ENCODE peak calls at places on chromosomes 4 and X, in seven cellular contexts. One of them, this sample, is unnamed.
A peak's percentile ranks its signal among the peaks of the same experiment; 100 is the strongest.

GRCh38 chrX:10104958-10105658 is 51.7 kb upstream of the CLCN4 start:
- DNase-seq in adrenal gland: no peak
- DNase-seq in cardiac muscle cell: no peak
- DNase-seq in thoracic aorta: no peak
- DNase-seq in fibroblast of mammary gland: peak; percentile 21
- DNase-seq in AG09309: no peak
- DNase-seq in brain microvascular endothelial cell: no peak
- DNase-seq in this sample: no peak

GRCh38 chrX:137848291-137848905 is 282.5 kb downstream of the ZIC3 start:
- DNase-seq in fibroblast of mammary gland: no peak
- DNase-seq in thoracic aorta: no peak
- DNase-seq in brain microvascular endothelial cell: no peak
- DNase-seq in AG09309: no peak
- DNase-seq in adrenal gland: no peak
- DNase-seq in cardiac muscle cell: no peak
- DNase-seq in this sample: no peak

GRCh38 chr4:110503588-110504435 is 27.9 kb downstream of the ENPEP start:
- DNase-seq in AG09309: no peak
- DNase-seq in brain microvascular endothelial cell: peak; percentile 33
- DNase-seq in thoracic aorta: no peak
- DNase-seq in fibroblast of mammary gland: peak; percentile 45
- DNase-seq in adrenal gland: no peak
- DNase-seq in cardiac muscle cell: no peak
- DNase-seq in this sample: no peak

GRCh38 chr4:142331646-142332045 is 514.5 kb downstream of the INPP4B start:
- DNase-seq in thoracic aorta: no peak
- DNase-seq in brain microvascular endothelial cell: no peak
- DNase-seq in adrenal gland: no peak
- DNase-seq in AG09309: peak; percentile 63
- DNase-seq in cardiac muscle cell: no peak
- DNase-seq in fibroblast of mammary gland: peak; percentile 34
- DNase-seq in this sample: no peak

GRCh38 chr4:155818639-155819038 is 47.4 kb downstream of the ASIC5 start:
- DNase-seq in adrenal gland: no peak
- DNase-seq in brain microvascular endothelial cell: no peak
- DNase-seq in AG09309: no peak
- DNase-seq in fibroblast of mammary gland: no peak
- DNase-seq in cardiac muscle cell: no peak
- DNase-seq in thoracic aorta: no peak
- DNase-seq in this sample: peak; percentile 79

GRCh38 chrX:1394731-1395501 is 3.0 kb upstream of the SLC25A6 start:
- DNase-seq in adrenal gland: peak; percentile 31
- DNase-seq in AG09309: no peak
- DNase-seq in cardiac muscle cell: no peak
- DNase-seq in thoracic aorta: no peak
- DNase-seq in brain microvascular endothelial cell: no peak
- DNase-seq in fibroblast of mammary gland: no peak
- DNase-seq in this sample: no peak

GRCh38 chr4:158760866-158761265 is 8.0 kb upstream of the FNIP2 start:
- DNase-seq in fibroblast of mammary gland: peak; percentile 24
- DNase-seq in thoracic aorta: no peak
- DNase-seq in brain microvascular endothelial cell: peak; percentile 52
- DNase-seq in cardiac muscle cell: no peak
- DNase-seq in AG09309: no peak
- DNase-seq in adrenal gland: no peak
- DNase-seq in this sample: peak; percentile 8

GRCh38 chr4:70734168-70734954 is 12.6 kb downstream of the RUFY3 start:
- DNase-seq in brain microvascular endothelial cell: peak; percentile 41
- DNase-seq in adrenal gland: no peak
- DNase-seq in fibroblast of mammary gland: peak; percentile 55
- DNase-seq in AG09309: no peak
- DNase-seq in thoracic aorta: no peak
- DNase-seq in cardiac muscle cell: peak; percentile 18
- DNase-seq in this sample: peak; percentile 64

GRCh38 chrX:150848914-150849365 is 49.5 kb downstream of the CD99L2 start:
- DNase-seq in cardiac muscle cell: no peak
- DNase-seq in AG09309: peak; percentile 28
- DNase-seq in fibroblast of mammary gland: no peak
- DNase-seq in thoracic aorta: no peak
- DNase-seq in brain microvascular endothelial cell: no peak
- DNase-seq in adrenal gland: no peak
- DNase-seq in this sample: peak; percentile 93

GRCh38 chr4:2462992-2463762 is 5.7 kb upstream of the RNF4 start:
- DNase-seq in thoracic aorta: no peak
- DNase-seq in adrenal gland: no peak
- DNase-seq in cardiac muscle cell: no peak
- DNase-seq in fibroblast of mammary gland: no peak
- DNase-seq in brain microvascular endothelial cell: no peak
- DNase-seq in AG09309: no peak
- DNase-seq in this sample: no peak

GRCh38 chrX:124388562-124388961 is 42.2 kb downstream of the SH2D1A start:
- DNase-seq in AG09309: peak; percentile 14
- DNase-seq in cardiac muscle cell: peak; percentile 65
- DNase-seq in fibroblast of mammary gland: peak; percentile 56
- DNase-seq in brain microvascular endothelial cell: peak; percentile 39
- DNase-seq in thoracic aorta: no peak
- DNase-seq in adrenal gland: peak; percentile 67
- DNase-seq in this sample: peak; percentile 60

GRCh38 chr4:17347445-17347844 is 164.4 kb downstream of the QDPR start:
- DNase-seq in fibroblast of mammary gland: peak; percentile 54
- DNase-seq in adrenal gland: peak; percentile 35
- DNase-seq in cardiac muscle cell: peak; percentile 36
- DNase-seq in thoracic aorta: no peak
- DNase-seq in brain microvascular endothelial cell: peak; percentile 15
- DNase-seq in AG09309: no peak
- DNase-seq in this sample: peak; percentile 29

GRCh38 chrX:18422325-18422724 is 3.1 kb upstream of the CDKL5 start:
- DNase-seq in thoracic aorta: no peak
- DNase-seq in fibroblast of mammary gland: peak; percentile 88
- DNase-seq in cardiac muscle cell: no peak
- DNase-seq in AG09309: peak; percentile 59
- DNase-seq in adrenal gland: no peak
- DNase-seq in brain microvascular endothelial cell: peak; percentile 78
- DNase-seq in this sample: peak; percentile 83

GRCh38 chr4:141155586-141155985 is 22.3 kb upstream of the RNF150 start:
- DNase-seq in adrenal gland: no peak
- DNase-seq in AG09309: no peak
- DNase-seq in thoracic aorta: no peak
- DNase-seq in brain microvascular endothelial cell: no peak
- DNase-seq in cardiac muscle cell: no peak
- DNase-seq in fibroblast of mammary gland: no peak
- DNase-seq in this sample: no peak

GRCh38 chr4:2954358-2955185 is 8.6 kb downstream of the NOP14 start:
- DNase-seq in AG09309: no peak
- DNase-seq in adrenal gland: no peak
- DNase-seq in fibroblast of mammary gland: no peak
- DNase-seq in brain microvascular endothelial cell: no peak
- DNase-seq in cardiac muscle cell: no peak
- DNase-seq in thoracic aorta: no peak
- DNase-seq in this sample: no peak

GRCh38 chrX:10103023-10103422 is 53.8 kb upstream of the CLCN4 start:
- DNase-seq in brain microvascular endothelial cell: peak; percentile 87
- DNase-seq in AG09309: peak; percentile 77
- DNase-seq in cardiac muscle cell: no peak
- DNase-seq in fibroblast of mammary gland: peak; percentile 38
- DNase-seq in adrenal gland: no peak
- DNase-seq in thoracic aorta: no peak
- DNase-seq in this sample: peak; percentile 1

GRCh38 chr4:11468901-11469300 is 40.2 kb upstream of the HS3ST1 start:
- DNase-seq in AG09309: no peak
- DNase-seq in fibroblast of mammary gland: no peak
- DNase-seq in thoracic aorta: no peak
- DNase-seq in adrenal gland: no peak
- DNase-seq in brain microvascular endothelial cell: no peak
- DNase-seq in cardiac muscle cell: no peak
- DNase-seq in this sample: no peak

GRCh38 chr4:53592128-53592527 is 842 bp upstream of the LNX1 start:
- DNase-seq in thoracic aorta: no peak
- DNase-seq in cardiac muscle cell: no peak
- DNase-seq in AG09309: no peak
- DNase-seq in brain microvascular endothelial cell: no peak
- DNase-seq in adrenal gland: peak; percentile 34
- DNase-seq in fibroblast of mammary gland: peak; percentile 21
- DNase-seq in this sample: peak; percentile 56

GRCh38 chrX:105645667-105646354 is 176.5 kb upstream of the NRK start:
- DNase-seq in AG09309: no peak
- DNase-seq in adrenal gland: no peak
- DNase-seq in fibroblast of mammary gland: peak; percentile 68
- DNase-seq in thoracic aorta: no peak
- DNase-seq in brain microvascular endothelial cell: no peak
- DNase-seq in cardiac muscle cell: no peak
- DNase-seq in this sample: peak; percentile 66

GRCh38 chr4:1198070-1198844 is 25.9 kb upstream of the SPON2 start:
- DNase-seq in fibroblast of mammary gland: peak; percentile 90
- DNase-seq in adrenal gland: peak; percentile 13
- DNase-seq in cardiac muscle cell: no peak
- DNase-seq in brain microvascular endothelial cell: no peak
- DNase-seq in thoracic aorta: no peak
- DNase-seq in AG09309: no peak
- DNase-seq in this sample: no peak

GRCh38 chr4:145505945-145506344 is 24.3 kb downstream of the SMAD1 start:
- DNase-seq in thoracic aorta: no peak
- DNase-seq in adrenal gland: no peak
- DNase-seq in cardiac muscle cell: no peak
- DNase-seq in AG09309: no peak
- DNase-seq in fibroblast of mammary gland: no peak
- DNase-seq in brain microvascular endothelial cell: no peak
- DNase-seq in this sample: no peak

GRCh38 chr4:15717647-15718416 is 15.0 kb downstream of the BST1 start:
- DNase-seq in cardiac muscle cell: no peak
- DNase-seq in AG09309: no peak
- DNase-seq in adrenal gland: no peak
- DNase-seq in brain microvascular endothelial cell: no peak
- DNase-seq in fibroblast of mammary gland: no peak
- DNase-seq in thoracic aorta: no peak
- DNase-seq in this sample: no peak
- H3K4me3 ChIP-seq in cardiac muscle cell: no peak overlapping the region
- H3K4me3 ChIP-seq in AG09309: no peak overlapping the region
- H3K4me3 ChIP-seq in adrenal gland: no peak overlapping the region
- H3K4me3 ChIP-seq in brain microvascular endothelial cell: no peak overlapping the region
- H3K4me3 ChIP-seq in fibroblast of mammary gland: no peak overlapping the region
- H3K4me3 ChIP-seq in thoracic aorta: no peak overlapping the region
- H3K4me3 ChIP-seq in this sample: no peak overlapping the region

DNA sequence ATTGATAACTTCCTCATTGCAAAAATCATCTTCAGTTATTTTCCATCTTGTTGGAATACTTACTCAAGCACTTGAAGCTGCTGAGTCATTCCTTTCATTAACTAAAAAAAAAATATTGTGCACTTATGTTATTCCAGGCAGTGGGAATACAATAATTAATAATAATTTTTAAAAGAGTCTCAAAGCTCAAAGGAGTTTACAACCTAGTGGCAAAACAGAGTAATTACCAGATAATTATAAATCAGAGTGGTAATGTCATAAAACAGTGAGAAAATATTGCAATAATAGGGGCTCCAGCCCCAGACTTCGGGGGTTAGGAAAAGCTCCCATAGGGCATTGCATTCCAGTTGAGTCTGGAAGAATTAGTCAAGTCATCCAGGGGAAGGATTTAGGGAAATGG is 79.6 kb downstream of the DDX53 start:
- DNase-seq in brain microvascular endothelial cell: no peak
- DNase-seq in thoracic aorta: no peak
- DNase-seq in adrenal gland: no peak
- DNase-seq in AG09309: no peak
- DNase-seq in cardiac muscle cell: no peak
- DNase-seq in fibroblast of mammary gland: no peak
- DNase-seq in this sample: no peak
- TF ChIP-seq CTCF in brain microvascular endothelial cell: no peak
- TF ChIP-seq CTCF in thoracic aorta: no peak
- TF ChIP-seq CTCF in adrenal gland: no peak
- TF ChIP-seq CTCF in AG09309: no peak
- TF ChIP-seq CTCF in cardiac muscle cell: no peak
- TF ChIP-seq CTCF in fibroblast of mammary gland: no peak
- TF ChIP-seq CTCF in this sample: no peak

GRCh38 chrX:67723580-67724351 is 179.9 kb downstream of the AR start:
- DNase-seq in thoracic aorta: no peak
- DNase-seq in adrenal gland: no peak
- DNase-seq in fibroblast of mammary gland: no peak
- DNase-seq in brain microvascular endothelial cell: no peak
- DNase-seq in cardiac muscle cell: no peak
- DNase-seq in AG09309: no peak
- DNase-seq in this sample: no peak
- H3K4me3 ChIP-seq in thoracic aorta: no peak overlapping the region
- H3K4me3 ChIP-seq in adrenal gland: no peak overlapping the region
- H3K4me3 ChIP-seq in fibroblast of mammary gland: no peak overlapping the region
- H3K4me3 ChIP-seq in brain microvascular endothelial cell: no peak overlapping the region
- H3K4me3 ChIP-seq in cardiac muscle cell: no peak overlapping the region
- H3K4me3 ChIP-seq in AG09309: no peak overlapping the region
- H3K4me3 ChIP-seq in this sample: no peak overlapping the region

GRCh38 chrX:50100188-50100587 is 100.6 kb downstream of the AKAP4 start:
- DNase-seq in brain microvascular endothelial cell: no peak
- DNase-seq in adrenal gland: no peak
- DNase-seq in cardiac muscle cell: peak; percentile 33
- DNase-seq in AG09309: no peak
- DNase-seq in fibroblast of mammary gland: peak; percentile 4
- DNase-seq in thoracic aorta: no peak
- DNase-seq in this sample: peak; percentile 12
- TF ChIP-seq CTCF in brain microvascular endothelial cell: peak; percentile 26
- TF ChIP-seq CTCF in adrenal gland: peak; percentile 35
- TF ChIP-seq CTCF in cardiac muscle cell: peak; percentile 16
- TF ChIP-seq CTCF in AG09309: peak; percentile 20
- TF ChIP-seq CTCF in fibroblast of mammary gland: peak; percentile 22
- TF ChIP-seq CTCF in thoracic aorta: no peak
- TF ChIP-seq CTCF in this sample: peak; percentile 29

DNA sequence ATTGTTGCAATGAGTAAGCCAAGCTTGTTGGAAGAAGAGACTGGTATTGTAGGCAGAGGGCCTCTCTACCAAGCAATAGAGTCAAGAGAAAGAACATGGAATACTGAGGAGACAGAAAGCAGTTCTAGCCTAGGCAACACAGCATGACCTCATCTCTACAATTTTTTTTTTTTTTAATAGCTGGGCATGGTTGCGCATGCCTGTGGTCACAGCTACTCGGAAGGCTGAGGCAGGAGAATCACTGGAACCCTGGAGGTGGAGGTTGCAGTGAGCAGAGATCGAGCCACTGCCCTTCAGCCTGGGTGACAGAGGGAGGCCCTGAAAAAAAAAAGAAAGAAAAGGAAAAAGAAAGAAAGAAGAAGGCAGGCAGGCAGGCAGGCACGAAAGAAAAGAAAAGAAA is 11.7 kb upstream of the ZBTB33 start:
- DNase-seq in cardiac muscle cell: no peak
- DNase-seq in fibroblast of mammary gland: no peak
- DNase-seq in brain microvascular endothelial cell: no peak
- DNase-seq in thoracic aorta: no peak
- DNase-seq in adrenal gland: no peak
- DNase-seq in AG09309: no peak
- DNase-seq in this sample: peak; percentile 10
- H3K4me3 ChIP-seq in cardiac muscle cell: no peak overlapping the region
- H3K4me3 ChIP-seq in fibroblast of mammary gland: no peak overlapping the region
- H3K4me3 ChIP-seq in brain microvascular endothelial cell: no peak overlapping the region
- H3K4me3 ChIP-seq in thoracic aorta: no peak overlapping the region
- H3K4me3 ChIP-seq in adrenal gland: no peak overlapping the region
- H3K4me3 ChIP-seq in AG09309: no peak overlapping the region
- H3K4me3 ChIP-seq in this sample: no peak overlapping the region

GRCh38 chrX:19867938-19868337 is 19.5 kb downstream of the SH3KBP1 start:
- DNase-seq in AG09309: no peak
- DNase-seq in brain microvascular endothelial cell: no peak
- DNase-seq in fibroblast of mammary gland: no peak
- DNase-seq in thoracic aorta: no peak
- DNase-seq in adrenal gland: no peak
- DNase-seq in cardiac muscle cell: no peak
- DNase-seq in this sample: no peak
- TF ChIP-seq CTCF in AG09309: no peak
- TF ChIP-seq CTCF in brain microvascular endothelial cell: no peak
- TF ChIP-seq CTCF in fibroblast of mammary gland: no peak
- TF ChIP-seq CTCF in thoracic aorta: no peak
- TF ChIP-seq CTCF in adrenal gland: no peak
- TF ChIP-seq CTCF in cardiac muscle cell: no peak
- TF ChIP-seq CTCF in this sample: no peak

This sample was measured in epithelial cell of esophagus.